ENCODE peak calls at places on chromosomes 5 and 9, in ten cellular contexts. V is neural progenitor cell; R is fibroblast of mammary gland; E is AG08395; U is NCI-H1694; T is A172; O is left lung; F is WERI-Rb-1; A is activated naive CD4-positive, alpha-beta T cell treated with Interleukin-2 at 50 U/mL for 16 hours; Z is Daoy. M is an unnamed sample.

GRCh38 chr9:138052322-138052615 is 174.7 kb downstream of the CACNA1B start:
- DNase-seq in T (no peak), E (no peak), O (no peak), F (no peak), A (no peak), V (peak; percentile 1), U (no peak), Z (no peak), R (no peak), M (no peak)

GRCh38 chr9:9855503-9856078 is 757.2 kb downstream of the PTPRD start:
- DNase-seq in F (no peak), T (no peak), A (no peak), R (no peak), V (peak; percentile 1), Z (no peak), O (peak; percentile 72), E (no peak), U (no peak), M (no peak)

GRCh38 chr5:124021066-124021641 is 509.2 kb downstream of the CSNK1G3 start:
- DNase-seq in F (no peak), R (peak; percentile 1), T (no peak), V (no peak), E (no peak), Z (no peak), O (no peak), U (no peak), A (no peak), M (no peak)

GRCh38 chr5:154482528-154483449 is 4.8 kb upstream of the HAND1 start:
- DNase-seq in R (no peak), A (no peak), U (no peak), T (no peak), F (no peak), E (no peak), Z (no peak), V (peak; percentile 23), O (no peak), M (peak; percentile 77)

GRCh38 chr9:9753266-9753665 is 859.5 kb downstream of the PTPRD start:
- DNase-seq in R (no peak), E (no peak), V (no peak), O (no peak), Z (no peak), A (no peak), U (no peak), T (no peak), F (no peak), M (no peak)

GRCh38 chr5:134571703-134572405 is 46.4 kb downstream of the JADE2 start:
- DNase-seq in A (no peak), T (no peak), O (no peak), F (no peak), V (no peak), R (no peak), E (no peak), U (no peak), Z (no peak), M (no peak)

GRCh38 chr9:135304886-135305285 is 174.7 kb upstream of the PPP1R26 start:
- DNase-seq in U (no peak), O (no peak), V (no peak), E (no peak), F (no peak), T (no peak), R (no peak), A (no peak), Z (no peak), M (no peak)

GRCh38 chr5:164844348-164844747 is 1338.9 kb downstream of the MAT2B start:
- DNase-seq in E (no peak), F (no peak), V (no peak), O (no peak), R (no peak), Z (no peak), T (no peak), A (no peak), U (no peak), M (no peak)

GRCh38 chr5:168274416-168274815 is 17.0 kb upstream of the WWC1 start:
- DNase-seq in Z (no peak), F (no peak), T (no peak), V (no peak), E (no peak), U (no peak), O (no peak), R (no peak), A (no peak), M (no peak)

GRCh38 chr9:18976368-18977238 is 56.4 kb downstream of the SAXO1 start:
- DNase-seq in T (peak; percentile 86), E (peak; percentile 70), O (no peak), R (peak; percentile 83), F (no peak), U (no peak), A (no peak), Z (peak; percentile 92), V (no peak), M (peak; percentile 7)

GRCh38 chr5:55172051-55172899 is 702 bp downstream of the CDC20B start:
- DNase-seq in O (no peak), A (peak; percentile 52), E (peak; percentile 82), V (peak; percentile 84), Z (peak; percentile 81), F (peak; percentile 62), U (peak; percentile 92), R (peak; percentile 82), T (peak; percentile 77), M (peak; percentile 74)

GRCh38 chr9:134725605-134725940 is 84.0 kb downstream of the COL5A1 start:
- DNase-seq in O (no peak), T (no peak), E (no peak), Z (no peak), F (no peak), R (peak; percentile 34), A (no peak), U (no peak), V (no peak), M (no peak)

GRCh38 chr5:9288234-9288633 is 257.6 kb downstream of the SEMA5A start:
- DNase-seq in U (no peak), O (no peak), Z (no peak), R (no peak), V (peak; percentile 8), A (no peak), E (no peak), T (no peak), F (no peak), M (no peak)

GRCh38 chr9:86773437-86773836 is 173.9 kb downstream of the GAS1 start:
- DNase-seq in V (no peak), O (no peak), U (no peak), A (no peak), R (no peak), Z (no peak), F (no peak), T (no peak), E (no peak), M (no peak)

GRCh38 chr9:114396558-114397218 is 8.9 kb upstream of the AKNA start:
- DNase-seq in R (peak; percentile 52), A (no peak), F (no peak), Z (no peak), U (no peak), T (no peak), E (no peak), V (peak; percentile 54), O (peak; percentile 28), M (no peak)

GRCh38 chr5:95961617-95962474 is at the start of gene ELL2:
- DNase-seq in F (peak; percentile 90), E (peak; percentile 96), Z (peak; percentile 96), T (peak; percentile 98), A (peak; percentile 98), V (peak; percentile 97), O (peak; percentile 99), U (peak; percentile 53), R (peak; percentile 99), M (peak; percentile 74)

GRCh38 chr9:90659626-90660364 is 17.2 kb upstream of the DIRAS2 start:
- DNase-seq in U (no peak), O (no peak), T (peak; percentile 76), Z (peak; percentile 63), A (no peak), F (no peak), V (no peak), R (peak; percentile 46), E (no peak), M (no peak)

GRCh38 chr9:136526625-136527066 is 19.2 kb downstream of the NOTCH1 start:
- DNase-seq in U (no peak), Z (no peak), V (peak; percentile 72), E (no peak), O (no peak), A (no peak), R (no peak), F (peak; percentile 82), T (peak; percentile 70), M (peak; percentile 37)

GRCh38 chr9:37958154-37958553 is 54.2 kb upstream of the SLC25A51 start:
- DNase-seq in T (no peak), E (no peak), U (no peak), V (no peak), Z (no peak), O (no peak), A (no peak), R (no peak), F (no peak), M (no peak)

GRCh38 chr9:33106827-33107621 is 30.6 kb upstream of the SMU1 start:
- DNase-seq in U (no peak), A (no peak), F (no peak), T (peak; percentile 69), E (peak; percentile 85), Z (peak; percentile 90), V (no peak), O (no peak), R (peak; percentile 83), M (no peak)

GRCh38 chr5:117624226-117624625 is 1049.6 kb upstream of the SEMA6A start:
- DNase-seq in Z (no peak), E (no peak), T (no peak), O (no peak), A (no peak), R (no peak), V (no peak), F (no peak), U (no peak), M (no peak)

GRCh38 chr5:146662229-146662628 is 146.2 kb upstream of the GPR151 start:
- DNase-seq in Z (no peak), U (no peak), A (no peak), R (peak; percentile 40), F (peak; percentile 23), O (no peak), E (no peak), T (peak; percentile 55), V (no peak), M (no peak)

GRCh38 chr9:125949721-125950465 is 202.7 kb downstream of the PBX3 start:
- DNase-seq in Z (no peak), A (no peak), T (no peak), F (no peak), R (no peak), O (no peak), E (no peak), V (no peak), U (no peak), M (no peak)

GRCh38 chr9:112861638-112862555 is 28.8 kb downstream of the SLC46A2 start:
- DNase-seq in Z (peak; percentile 26), V (no peak), U (no peak), T (no peak), F (no peak), E (no peak), R (peak; percentile 49), O (peak; percentile 83), A (no peak), M (no peak)

GRCh38 chr9:121098567-121099198 is 23.9 kb downstream of the CNTRL start:
- DNase-seq in F (no peak), V (no peak), Z (no peak), E (no peak), T (no peak), O (no peak), U (no peak), A (no peak), R (no peak), M (no peak)

GRCh38 chr9:36597412-36598178 is 24.9 kb downstream of the MELK start:
- DNase-seq in R (peak; percentile 74), A (no peak), F (peak; percentile 10), Z (no peak), U (peak; percentile 9), V (peak; percentile 30), O (no peak), T (peak; percentile 46), E (peak; percentile 75), M (no peak)

GRCh38 chr5:78929833-78930232 is 55.3 kb downstream of the ARSB start:
- DNase-seq in O (no peak), U (no peak), E (no peak), T (peak; percentile 34), V (no peak), Z (peak; percentile 38), F (no peak), R (no peak), A (no peak), M (no peak)

GRCh38 chr9:136050266-136050705 is 44.8 kb downstream of the NACC2 start:
- DNase-seq in E (no peak), U (no peak), F (no peak), A (no peak), Z (no peak), R (no peak), T (no peak), O (peak; percentile 81), V (peak; percentile 48), M (no peak)

M was measured in SK-N-DZ.